ENCODE peak calls at places on chromosome 20, in four cellular contexts. One of them, this sample, is unnamed.

GRCh38 chr20:47413189-47413588 is 56.7 kb upstream of the ZMYND8 start:
- DNase-seq in GM12878: no peak
- DNase-seq in WTC11: no peak
- DNase-seq in HepG2: no peak
- DNase-seq in this sample: no peak

GRCh38 chr20:23205221-23205620 is 119.1 kb upstream of the CD93 start:
- DNase-seq in GM12878: no peak
- DNase-seq in HepG2: no peak
- DNase-seq in WTC11: no peak
- DNase-seq in this sample: no peak

GRCh38 chr20:25579081-25579770 is 6.1 kb downstream of the NINL start:
- DNase-seq in WTC11: peak
- DNase-seq in GM12878: no peak
- DNase-seq in HepG2: peak
- DNase-seq in this sample: no peak

GRCh38 chr20:44769481-44769863 is 23.8 kb downstream of the KCNK15 start:
- DNase-seq in WTC11: no peak
- DNase-seq in GM12878: no peak
- DNase-seq in HepG2: no peak
- DNase-seq in this sample: no peak

GRCh38 chr20:29443819-29444218 is 1813.6 kb upstream of the DEFB115 start:
- DNase-seq in HepG2: no peak
- DNase-seq in WTC11: no peak
- DNase-seq in GM12878: peak
- DNase-seq in this sample: no peak

GRCh38 chr20:59020938-59021551 is 1.8 kb downstream of the TUBB1 start:
- DNase-seq in HepG2: no peak
- DNase-seq in WTC11: no peak
- DNase-seq in GM12878: no peak
- DNase-seq in this sample: peak

GRCh38 chr20:967796-968742 is 34.0 kb downstream of the RSPO4 start:
- DNase-seq in GM12878: peak
- DNase-seq in HepG2: peak
- DNase-seq in WTC11: no peak
- DNase-seq in this sample: peak

GRCh38 chr20:17471606-17472187 is 59.5 kb downstream of the BFSP1 start:
- DNase-seq in HepG2: no peak
- DNase-seq in WTC11: no peak
- DNase-seq in GM12878: no peak
- DNase-seq in this sample: no peak

GRCh38 chr20:770691-771090 is 2.4 kb upstream of the SLC52A3 start:
- DNase-seq in WTC11: no peak
- DNase-seq in GM12878: no peak
- DNase-seq in HepG2: no peak
- DNase-seq in this sample: no peak

GRCh38 chr20:44008806-44009678 is 94.4 kb downstream of the TOX2 start:
- DNase-seq in HepG2: no peak
- DNase-seq in GM12878: no peak
- DNase-seq in WTC11: no peak
- DNase-seq in this sample: no peak

GRCh38 chr20:50380697-50381040 is 129.5 kb upstream of the PTPN1 start:
- DNase-seq in HepG2: peak
- DNase-seq in GM12878: no peak
- DNase-seq in WTC11: no peak
- DNase-seq in this sample: no peak

GRCh38 chr20:13279171-13279570 is 58.1 kb downstream of the ISM1 start:
- DNase-seq in WTC11: no peak
- DNase-seq in HepG2: no peak
- DNase-seq in GM12878: no peak
- DNase-seq in this sample: no peak

GRCh38 chr20:25867776-25868649 is 171.4 kb upstream of the ZNF337 start:
- DNase-seq in GM12878: no peak
- DNase-seq in WTC11: peak
- DNase-seq in HepG2: no peak
- DNase-seq in this sample: peak

GRCh38 chr20:6007529-6008103 is 46.2 kb downstream of the LRRN4 start:
- DNase-seq in GM12878: no peak
- DNase-seq in WTC11: no peak
- DNase-seq in HepG2: peak
- DNase-seq in this sample: no peak

GRCh38 chr20:55919319-55919718 is 86.0 kb downstream of the CBLN4 start:
- DNase-seq in HepG2: no peak
- DNase-seq in WTC11: no peak
- DNase-seq in GM12878: no peak
- DNase-seq in this sample: no peak

GRCh38 chr20:18611492-18611891 is 23.6 kb downstream of the DTD1 start:
- DNase-seq in HepG2: no peak
- DNase-seq in WTC11: no peak
- DNase-seq in GM12878: no peak
- DNase-seq in this sample: no peak
- TF ChIP-seq TCF7 in HepG2: no peak
- TF ChIP-seq TCF7 in WTC11: no peak
- TF ChIP-seq TCF7 in GM12878: no peak
- TF ChIP-seq TCF7 in this sample: no peak

DNA sequence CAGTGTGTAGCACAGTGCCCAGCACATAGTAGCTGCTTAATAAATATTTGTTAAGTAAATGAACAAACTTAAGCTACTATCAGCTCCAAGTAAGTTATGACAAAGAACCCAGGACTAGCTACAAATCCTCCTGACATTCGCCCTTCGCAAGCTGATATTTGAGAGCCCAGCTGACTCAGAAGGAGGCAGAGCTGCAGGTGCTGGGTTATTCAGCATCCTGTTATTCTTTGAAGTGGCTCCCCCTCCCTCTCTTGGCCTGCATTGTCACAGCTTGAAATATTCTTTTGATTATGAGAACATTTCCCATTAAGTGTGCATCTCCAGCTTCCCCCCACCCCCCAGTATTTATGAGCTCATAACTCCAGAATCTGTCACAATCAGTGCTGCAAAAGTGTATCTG is 78.8 kb upstream of the RALY start:
- DNase-seq in WTC11: no peak
- DNase-seq in HepG2: peak
- DNase-seq in GM12878: no peak
- DNase-seq in this sample: no peak
- TF ChIP-seq TCF7 in WTC11: no peak
- TF ChIP-seq TCF7 in HepG2: no peak
- TF ChIP-seq TCF7 in GM12878: peak
- TF ChIP-seq TCF7 in this sample: no peak

DNA sequence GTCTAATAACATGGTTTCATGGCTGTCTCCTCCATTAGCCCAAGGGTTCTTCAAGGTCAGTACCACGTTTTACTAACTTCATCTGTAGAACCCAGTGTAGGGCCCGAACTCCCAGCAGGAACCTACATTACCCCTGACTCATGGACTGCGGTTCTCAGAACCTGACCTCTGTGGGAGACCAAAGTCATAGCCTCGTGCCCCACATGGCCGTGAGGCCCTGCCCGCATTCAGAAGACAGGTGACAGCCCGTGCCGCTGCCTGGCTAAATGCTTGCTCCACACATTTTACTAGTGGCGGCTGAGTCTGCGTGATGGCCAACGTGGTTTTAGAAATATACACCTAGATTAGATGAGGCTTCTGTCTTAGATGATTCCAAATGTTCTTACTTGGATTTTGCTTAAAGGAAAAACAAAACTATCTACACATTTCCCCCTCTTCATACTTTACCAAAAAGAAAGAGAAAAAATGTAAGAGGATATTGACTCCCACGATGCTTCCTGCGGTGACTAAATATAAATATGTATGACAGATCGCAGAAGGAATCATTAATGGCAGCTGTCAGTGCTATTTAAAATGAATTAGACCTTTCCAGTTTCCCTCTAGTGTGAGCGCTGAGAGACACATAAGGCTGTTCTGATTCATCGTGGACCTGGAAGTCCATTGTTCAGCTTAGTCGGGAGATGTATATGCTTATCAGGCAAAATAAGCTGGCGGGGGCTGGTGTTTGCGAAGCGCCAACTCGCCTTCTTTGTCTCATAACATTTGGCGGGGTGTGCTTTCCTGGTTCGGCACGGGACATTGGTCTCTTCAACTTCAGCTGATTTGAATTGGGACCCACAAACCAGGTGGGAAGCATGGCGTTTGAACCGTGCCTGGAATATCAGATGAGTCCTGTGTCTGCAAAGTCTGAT is 95.2 kb downstream of the CDH4 start:
- DNase-seq in WTC11: no peak
- DNase-seq in GM12878: no peak
- DNase-seq in HepG2: no peak
- DNase-seq in this sample: no peak
- TF ChIP-seq TCF7 in WTC11: no peak
- TF ChIP-seq TCF7 in GM12878: no peak
- TF ChIP-seq TCF7 in HepG2: no peak
- TF ChIP-seq TCF7 in this sample: no peak

DNA sequence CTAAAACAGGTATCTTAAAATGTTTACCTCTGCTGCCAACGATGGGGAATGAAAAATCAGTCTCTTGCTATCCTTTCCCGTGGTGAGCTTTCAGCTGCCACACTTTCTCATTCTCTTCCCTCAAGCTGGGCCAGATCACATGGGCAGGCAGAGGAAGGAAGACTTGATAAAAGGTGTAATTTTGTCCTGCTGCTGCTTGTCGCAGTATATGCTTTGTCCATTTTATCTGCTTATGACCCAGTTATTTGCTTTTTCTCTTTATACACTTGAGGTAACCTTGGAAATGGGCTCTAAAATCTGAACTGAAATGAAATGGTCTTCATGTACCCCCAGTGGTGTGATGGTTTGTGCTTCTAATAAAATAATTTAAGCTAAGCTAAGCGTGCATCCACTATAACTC is 695.9 kb upstream of the FLRT3 start:
- DNase-seq in GM12878: no peak
- DNase-seq in WTC11: no peak
- DNase-seq in HepG2: no peak
- DNase-seq in this sample: no peak
- TF ChIP-seq TCF7 in GM12878: no peak
- TF ChIP-seq TCF7 in WTC11: no peak
- TF ChIP-seq TCF7 in HepG2: no peak
- TF ChIP-seq TCF7 in this sample: no peak

This sample was measured in K562.